ENCODE peak calls at places on chromosomes 11 and 22, in seven cellular contexts. A, L, K, N, I, M and F are unnamed samples.
A peak's percentile ranks its signal among the peaks of the same experiment; 100 is the strongest.

GRCh38 chr11:113181094-113181493 is 133.3 kb upstream of the TTC12 start:
- DNase-seq in A (no peak), L (no peak), K (no peak), N (no peak), I (no peak), M (no peak), F (no peak)

GRCh38 chr11:56905936-56906335 is 82.8 kb upstream of the OR5AK2 start:
- DNase-seq in A (no peak), L (no peak), K (no peak), N (no peak), I (no peak), M (no peak), F (no peak)

GRCh38 chr11:28460348-28460747 is 352.2 kb downstream of the METTL15 start:
- DNase-seq in A (no peak), L (no peak), K (no peak), N (no peak), I (no peak), M (no peak), F (no peak)

GRCh38 chr22:27115816-27116256 is 458.4 kb downstream of the MIAT start:
- DNase-seq in A (no peak), L (no peak), K (no peak), N (no peak), I (peak; percentile 77), M (no peak), F (no peak)

GRCh38 chr11:95922099-95922498 is 1.8 kb downstream of the MTMR2 start:
- DNase-seq in A (no peak), L (no peak), K (no peak), N (no peak), I (no peak), M (no peak), F (no peak)

GRCh38 chr11:85682330-85683305 is 3.4 kb downstream of the CCDC89 start:
- DNase-seq in A (peak; percentile 16), L (peak; percentile 66), K (no peak), N (peak; percentile 81), I (no peak), M (no peak), F (peak; percentile 51)

GRCh38 chr11:126586303-126586627 is 230.8 kb downstream of the ST3GAL4 start:
- DNase-seq in A (no peak), L (no peak), K (no peak), N (no peak), I (no peak), M (no peak), F (no peak)

GRCh38 chr11:58028687-58029411 is 1.9 kb upstream of the OR6Q1 start:
- DNase-seq in A (no peak), L (no peak), K (no peak), N (no peak), I (no peak), M (no peak), F (no peak)

GRCh38 chr11:85431319-85431718 is 195.8 kb downstream of the DLG2 start:
- DNase-seq in A (no peak), L (no peak), K (no peak), N (no peak), I (no peak), M (no peak), F (no peak)

GRCh38 chr22:20885557-20886323 is 26.9 kb downstream of the SNAP29 start:
- DNase-seq in A (peak; percentile 98), L (peak; percentile 51), K (peak; percentile 90), N (peak; percentile 84), I (peak; percentile 85), M (no peak), F (peak; percentile 71)

GRCh38 chr11:129287920-129288319 is 87.7 kb upstream of the BARX2 start:
- DNase-seq in A (no peak), L (no peak), K (no peak), N (no peak), I (no peak), M (no peak), F (no peak)

GRCh38 chr11:117639601-117640000 is 157.4 kb downstream of the DSCAML1 start:
- DNase-seq in A (no peak), L (no peak), K (no peak), N (no peak), I (no peak), M (no peak), F (no peak)

GRCh38 chr11:32140121-32140520 is 49.2 kb downstream of the RCN1 start:
- DNase-seq in A (no peak), L (no peak), K (no peak), N (no peak), I (no peak), M (no peak), F (no peak)

GRCh38 chr11:8638300-8638699 is 44.2 kb downstream of the TRIM66 start:
- DNase-seq in A (peak; percentile 52), L (no peak), K (no peak), N (no peak), I (no peak), M (no peak), F (no peak)

GRCh38 chr22:38257170-38257569 is 15.6 kb downstream of the TMEM184B start:
- DNase-seq in A (no peak), L (no peak), K (no peak), N (no peak), I (no peak), M (no peak), F (no peak)

GRCh38 chr22:38257650-38258246 is 15.1 kb downstream of the TMEM184B start:
- DNase-seq in A (no peak), L (no peak), K (no peak), N (no peak), I (no peak), M (no peak), F (no peak)

GRCh38 chr22:38259370-38259769 is 13.4 kb downstream of the TMEM184B start:
- DNase-seq in A (no peak), L (no peak), K (no peak), N (no peak), I (no peak), M (no peak), F (no peak)

GRCh38 chr22:38260760-38261477 is 11.9 kb downstream of the TMEM184B start:
- DNase-seq in A (no peak), L (no peak), K (no peak), N (no peak), I (peak; percentile 61), M (no peak), F (no peak)

DNA sequence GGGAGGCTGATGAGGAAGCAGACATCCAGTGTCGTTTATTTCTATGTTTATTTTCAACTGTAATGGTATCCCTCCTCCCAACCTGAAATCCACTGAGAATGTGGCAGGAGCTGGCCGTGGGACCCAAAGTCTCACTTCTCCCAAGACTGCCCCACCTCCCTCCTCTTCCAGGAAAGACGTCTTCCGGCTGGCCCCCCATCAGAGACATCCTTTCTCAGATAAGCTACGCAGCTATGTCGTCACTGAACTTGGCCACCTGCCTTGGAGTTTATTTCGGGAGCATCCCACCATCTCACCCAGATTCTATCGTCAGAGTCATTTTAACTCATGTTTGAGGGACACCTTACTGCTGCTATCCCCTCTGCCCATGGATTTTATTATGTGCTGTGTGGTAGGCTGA is 13.9 kb downstream of the TMEM184B start:
- DNase-seq in A (no peak), L (no peak), K (no peak), N (no peak), I (no peak), M (no peak), F (no peak)
- TF ChIP-seq POLR2AphosphoS5 in A (no peak), L (no peak), K (no peak), N (no peak), I (no peak), M (no peak), F (no peak)

DNA sequence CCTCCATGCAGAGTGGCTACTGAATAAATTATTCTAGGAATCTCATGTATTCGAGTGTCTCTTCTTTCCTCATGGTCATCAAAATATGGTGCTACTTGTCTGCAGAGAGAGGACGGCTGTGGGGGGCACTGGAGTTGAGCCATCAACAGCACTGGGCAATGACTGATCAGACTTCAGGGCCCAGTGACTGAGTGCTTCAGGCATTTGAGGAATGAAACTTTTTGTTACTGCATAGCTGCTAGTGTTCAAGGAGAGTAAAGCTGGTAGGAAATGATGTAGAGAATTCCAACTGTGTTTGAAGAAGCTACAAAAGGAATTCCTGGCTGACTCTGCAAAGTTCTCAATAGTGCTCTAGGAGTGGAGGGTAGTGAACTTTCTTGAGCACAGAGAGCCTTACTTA is 277.7 kb downstream of the CADM1 start:
- DNase-seq in A (no peak), L (no peak), K (peak; percentile 53), N (no peak), I (peak; percentile 39), M (no peak), F (no peak)
- TF ChIP-seq TAF1 in A (no peak), L (no peak), K (no peak), N (no peak), I (no peak), M (no peak), F (no peak)

DNA sequence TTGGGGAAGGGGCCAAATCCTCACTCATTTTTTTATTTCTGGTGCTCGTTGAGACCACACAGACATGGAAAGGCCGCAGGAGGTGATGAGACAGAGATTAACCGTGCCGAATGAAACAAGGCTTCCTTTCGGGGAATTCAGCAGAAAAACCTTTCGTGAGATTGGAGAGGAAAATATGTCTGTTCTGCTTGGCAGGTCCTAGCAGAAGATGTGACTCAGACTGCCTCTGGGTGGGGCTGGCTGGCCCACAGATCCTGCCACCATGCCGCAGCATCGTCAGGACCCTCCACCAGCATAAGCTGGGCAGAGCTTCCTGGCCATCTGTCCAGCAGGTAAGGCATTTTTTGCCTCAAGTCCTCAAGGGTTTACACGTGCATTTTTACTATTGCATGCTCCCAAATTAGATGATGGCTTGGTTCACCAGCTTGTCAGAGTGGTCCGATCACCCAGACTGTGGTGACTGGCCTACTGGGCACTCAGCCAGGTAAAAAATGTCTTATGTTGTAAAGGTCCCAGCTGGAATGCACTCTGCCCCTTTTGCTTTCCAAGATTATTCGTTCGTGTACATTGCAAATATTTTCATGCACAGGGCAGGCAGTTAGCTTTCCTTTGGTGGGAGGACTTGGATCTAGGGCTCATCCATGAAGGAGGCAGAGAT is 1.5 kb downstream of the DDB2 start:
- DNase-seq in A (no peak), L (no peak), K (no peak), N (peak; percentile 72), I (peak; percentile 74), M (peak; percentile 30), F (no peak)
- TF ChIP-seq POLR2AphosphoS5 in A (no peak), L (no peak), K (no peak), N (peak; percentile 46), I (no peak), M (no peak), F (no peak)

DNA sequence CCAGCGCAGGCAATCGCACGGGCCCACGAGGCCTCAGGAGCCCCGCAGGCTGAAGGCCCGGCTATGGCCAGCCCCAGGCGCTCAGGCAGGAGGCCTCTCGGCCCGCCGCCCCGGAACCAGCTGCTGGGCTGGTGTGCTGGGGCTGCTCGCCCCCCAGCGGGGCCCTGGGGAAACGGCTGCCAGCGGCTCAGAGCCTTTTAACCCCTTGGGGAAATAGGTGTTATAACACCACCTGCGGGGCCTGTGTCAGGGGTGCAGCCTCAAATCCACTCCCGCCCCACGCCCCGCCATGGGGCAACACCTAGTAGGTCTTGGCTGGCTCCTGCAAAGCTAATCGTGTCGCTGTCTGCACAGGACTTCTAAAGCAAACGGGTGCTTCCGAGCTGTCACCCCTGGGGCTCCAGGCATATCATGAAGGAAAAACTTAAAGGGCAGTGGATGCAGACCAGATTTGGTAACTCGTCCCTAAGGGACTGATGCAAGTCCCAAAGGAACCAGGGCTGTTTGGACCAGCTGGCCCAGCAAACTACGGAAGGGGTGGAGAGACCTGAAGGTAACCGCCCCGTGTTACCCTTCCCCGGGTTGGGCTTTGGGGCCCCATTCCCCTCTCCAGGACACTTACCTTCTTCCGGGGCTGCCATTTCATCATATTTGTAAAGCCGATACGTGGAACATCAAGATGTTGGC is 237.2 kb downstream of the TTC28 start:
- DNase-seq in A (peak; percentile 69), L (peak; percentile 64), K (peak; percentile 85), N (peak; percentile 91), I (peak; percentile 74), M (no peak), F (peak; percentile 74)
- TF ChIP-seq TAF1 in A (no peak), L (no peak), K (peak; percentile 54), N (no peak), I (no peak), M (no peak), F (no peak)

GRCh38 chr11:122976396-122976733 is 5.3 kb downstream of the BSX start:
- DNase-seq in A (no peak), L (no peak), K (no peak), N (no peak), I (no peak), M (no peak), F (no peak)
- TF ChIP-seq POLR2AphosphoS5 in A (no peak), L (no peak), K (no peak), N (no peak), I (no peak), M (no peak), F (no peak)